ENCODE peak calls at places on chromosomes 12 and 14, in five cellular contexts. One of them, this sample, is unnamed.

GRCh38 chr12:122950276-122950675 is 16.0 kb downstream of the ABCB9 start:
- DNase-seq in HCT116: no peak
- DNase-seq in HepG2: no peak
- DNase-seq in K562: no peak
- DNase-seq in H1: no peak
- DNase-seq in this sample: peak; percentile 23

GRCh38 chr12:133217219-133217618 is 18.5 kb downstream of the ANHX start:
- DNase-seq in HCT116: no peak
- DNase-seq in HepG2: no peak
- DNase-seq in K562: no peak
- DNase-seq in H1: no peak
- DNase-seq in this sample: no peak

GRCh38 chr12:131947482-131948027 is 2.2 kb upstream of the EP400 start:
- DNase-seq in HCT116: no peak
- DNase-seq in HepG2: no peak
- DNase-seq in K562: no peak
- DNase-seq in H1: no peak
- DNase-seq in this sample: no peak

GRCh38 chr12:163406-163986 is 50.5 kb downstream of the SLC6A12 start:
- DNase-seq in HCT116: no peak
- DNase-seq in HepG2: no peak
- DNase-seq in K562: no peak
- DNase-seq in H1: no peak
- DNase-seq in this sample: no peak

GRCh38 chr12:89087149-89087834 is 265.0 kb downstream of the DUSP6 start:
- DNase-seq in HCT116: no peak
- DNase-seq in HepG2: no peak
- DNase-seq in K562: no peak
- DNase-seq in H1: no peak
- DNase-seq in this sample: no peak

GRCh38 chr14:24289649-24290283 is 9.8 kb downstream of the DHRS1 start:
- DNase-seq in HCT116: no peak
- DNase-seq in HepG2: no peak
- DNase-seq in K562: no peak
- DNase-seq in H1: no peak
- DNase-seq in this sample: no peak

GRCh38 chr12:104360988-104361707 is 57.6 kb downstream of the EID3 start:
- DNase-seq in HCT116: no peak
- DNase-seq in HepG2: no peak
- DNase-seq in K562: peak; percentile 24
- DNase-seq in H1: no peak
- DNase-seq in this sample: no peak

GRCh38 chr12:75781532-75782046 is 250.0 kb downstream of the PHLDA1 start:
- DNase-seq in HCT116: peak; percentile 49
- DNase-seq in HepG2: no peak
- DNase-seq in K562: peak; percentile 35
- DNase-seq in H1: no peak
- DNase-seq in this sample: no peak

GRCh38 chr12:103279444-103279843 is 216.3 kb downstream of the C12orf42 start:
- DNase-seq in HCT116: no peak
- DNase-seq in HepG2: no peak
- DNase-seq in K562: no peak
- DNase-seq in H1: no peak
- DNase-seq in this sample: no peak

GRCh38 chr14:29529418-29529817 is 398.2 kb downstream of the PRKD1 start:
- DNase-seq in HCT116: no peak
- DNase-seq in HepG2: peak; percentile 17
- DNase-seq in K562: peak; percentile 9
- DNase-seq in H1: no peak
- DNase-seq in this sample: peak; percentile 2

GRCh38 chr12:6767592-6768384 is 1.6 kb downstream of the PTMS start:
- DNase-seq in HCT116: no peak
- DNase-seq in HepG2: peak; percentile 68
- DNase-seq in K562: peak; percentile 39
- DNase-seq in H1: no peak
- DNase-seq in this sample: peak; percentile 46

GRCh38 chr12:46445551-46446235 is 73.1 kb upstream of the SLC38A2 start:
- DNase-seq in HCT116: no peak
- DNase-seq in HepG2: no peak
- DNase-seq in K562: no peak
- DNase-seq in H1: no peak
- DNase-seq in this sample: no peak

GRCh38 chr14:61589691-61590521 is 105.4 kb upstream of the HIF1A start:
- DNase-seq in HCT116: no peak
- DNase-seq in HepG2: no peak
- DNase-seq in K562: no peak
- DNase-seq in H1: no peak
- DNase-seq in this sample: no peak

GRCh38 chr12:102429755-102430154 is 50.6 kb downstream of the IGF1 start:
- DNase-seq in HCT116: no peak
- DNase-seq in HepG2: no peak
- DNase-seq in K562: no peak
- DNase-seq in H1: no peak
- DNase-seq in this sample: no peak

GRCh38 chr12:125295550-125295949 is 230.3 kb downstream of the AACS start:
- DNase-seq in HCT116: no peak
- DNase-seq in HepG2: no peak
- DNase-seq in K562: no peak
- DNase-seq in H1: no peak
- DNase-seq in this sample: no peak

GRCh38 chr14:48690349-48690748 is 895.8 kb downstream of the RPS29 start:
- DNase-seq in HCT116: peak; percentile 8
- DNase-seq in HepG2: no peak
- DNase-seq in K562: no peak
- DNase-seq in H1: no peak
- DNase-seq in this sample: no peak

GRCh38 chr12:26680724-26681455 is 152.1 kb downstream of the ITPR2 start:
- DNase-seq in HCT116: no peak
- DNase-seq in HepG2: peak; percentile 83
- DNase-seq in K562: no peak
- DNase-seq in H1: no peak
- DNase-seq in this sample: no peak

GRCh38 chr14:77909911-77910310 is 110.0 kb downstream of the ADCK1 start:
- DNase-seq in HCT116: no peak
- DNase-seq in HepG2: no peak
- DNase-seq in K562: no peak
- DNase-seq in H1: no peak
- DNase-seq in this sample: no peak

GRCh38 chr14:69559581-69560011 is 15.1 kb downstream of the CCDC177 start:
- DNase-seq in HCT116: no peak
- DNase-seq in HepG2: no peak
- DNase-seq in K562: no peak
- DNase-seq in H1: no peak
- DNase-seq in this sample: peak; percentile 73

GRCh38 chr12:104695453-104696148 is 238.9 kb downstream of the CHST11 start:
- DNase-seq in HCT116: no peak
- DNase-seq in HepG2: no peak
- DNase-seq in K562: no peak
- DNase-seq in H1: no peak
- DNase-seq in this sample: no peak

GRCh38 chr14:95189400-95190162 is 32.3 kb upstream of the DICER1 start:
- DNase-seq in HCT116: no peak
- DNase-seq in HepG2: no peak
- DNase-seq in K562: no peak
- DNase-seq in H1: no peak
- DNase-seq in this sample: peak; percentile 41

DNA sequence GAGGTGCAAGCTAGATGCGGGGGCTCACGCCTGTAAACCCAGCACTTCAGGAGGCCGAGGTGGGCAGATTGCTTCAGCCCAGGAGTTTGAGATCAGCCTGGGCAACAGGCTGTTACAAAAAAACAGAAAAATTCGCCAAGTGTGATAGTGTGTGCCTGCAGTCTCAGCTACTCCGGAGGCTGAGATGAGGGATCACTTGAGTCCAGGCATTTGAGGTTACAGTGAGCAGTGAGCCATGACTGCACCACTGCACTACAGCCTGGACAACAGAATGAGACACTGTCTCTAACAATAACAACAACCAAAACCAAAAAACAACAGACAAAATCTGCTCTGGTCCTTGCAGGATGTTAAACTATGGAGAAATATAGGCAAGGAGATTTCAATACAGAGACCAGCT is 13.9 kb downstream of the BTBD7 start:
- DNase-seq in HCT116: no peak
- DNase-seq in HepG2: no peak
- DNase-seq in K562: no peak
- DNase-seq in H1: no peak
- DNase-seq in this sample: no peak
- TF ChIP-seq JUND in HCT116: no peak
- TF ChIP-seq JUND in HepG2: no peak
- TF ChIP-seq JUND in K562: no peak
- TF ChIP-seq JUND in H1: no peak
- TF ChIP-seq JUND in this sample: no peak

DNA sequence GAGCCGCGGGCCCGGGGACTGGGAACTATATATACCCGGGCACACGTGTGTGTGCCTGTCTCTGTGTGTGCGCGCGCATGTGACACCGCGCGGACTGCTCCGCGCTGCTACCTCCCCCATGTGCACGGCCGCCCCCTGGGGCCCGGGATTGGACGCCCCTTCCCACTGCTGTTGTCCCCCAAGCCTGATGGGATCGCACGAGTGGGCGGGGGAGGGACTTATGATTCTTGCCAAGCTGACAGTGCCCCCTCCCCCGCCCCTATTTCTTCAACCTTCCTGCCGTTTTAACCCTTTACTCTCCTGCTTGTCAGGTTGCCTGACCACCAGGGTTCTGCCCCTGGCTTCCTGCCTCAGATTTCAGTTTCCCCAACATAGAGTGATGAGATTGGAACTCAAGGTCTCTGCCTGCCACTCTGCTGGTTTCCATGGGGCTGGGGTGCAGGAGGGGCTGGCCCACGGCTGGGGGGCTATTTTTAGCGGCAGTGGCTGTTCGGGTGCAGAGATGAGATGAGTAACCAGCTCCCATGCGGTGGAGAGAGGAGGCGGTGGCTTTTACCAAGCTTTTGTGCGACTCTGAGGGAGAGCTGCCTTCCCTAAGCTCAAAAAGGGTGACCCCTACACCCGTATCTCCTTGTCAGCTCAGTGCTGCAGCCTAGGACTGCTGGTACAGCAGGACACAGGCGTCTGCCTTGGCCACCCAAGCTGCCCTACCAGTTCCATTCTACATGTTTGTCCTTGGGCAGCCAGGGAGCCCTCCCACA is at the start of gene DDN:
- DNase-seq in HCT116: peak; percentile 45
- DNase-seq in HepG2: no peak
- DNase-seq in K562: peak; percentile 78
- DNase-seq in H1: peak; percentile 72
- DNase-seq in this sample: peak; percentile 86
- H3K4me2 ChIP-seq in HCT116: peak within 1 kb of the TSS; percentile 98
- H3K4me2 ChIP-seq in HepG2: peak within 1 kb of the TSS; percentile 95
- H3K4me2 ChIP-seq in K562: peak within 1 kb of the TSS; percentile 74
- H3K4me2 ChIP-seq in H1: peak within 1 kb of the TSS; percentile 57
- H3K4me2 ChIP-seq in this sample: peak within 1 kb of the TSS; percentile 77

GRCh38 chr12:47814539-47815170 is 5.0 kb downstream of the HDAC7 start:
- DNase-seq in HCT116: no peak
- DNase-seq in HepG2: no peak
- DNase-seq in K562: no peak
- DNase-seq in H1: no peak
- DNase-seq in this sample: no peak
- TF ChIP-seq MAX in HCT116: no peak
- TF ChIP-seq MAX in HepG2: no peak
- TF ChIP-seq MAX in K562: no peak
- TF ChIP-seq MAX in H1: no peak
- TF ChIP-seq MAX in this sample: no peak

GRCh38 chr12:27840229-27840999 is 60.4 kb upstream of the MANSC4 start:
- DNase-seq in HCT116: no peak
- DNase-seq in HepG2: no peak
- DNase-seq in K562: no peak
- DNase-seq in H1: no peak
- DNase-seq in this sample: no peak

GRCh38 chr12:27845187-27845586 is 65.2 kb upstream of the MANSC4 start:
- DNase-seq in HCT116: no peak
- DNase-seq in HepG2: no peak
- DNase-seq in K562: no peak
- DNase-seq in H1: no peak
- DNase-seq in this sample: no peak

GRCh38 chr12:27843714-27844245 is 63.7 kb upstream of the MANSC4 start:
- DNase-seq in HCT116: no peak
- DNase-seq in HepG2: peak; percentile 21
- DNase-seq in K562: peak; percentile 23
- DNase-seq in H1: no peak
- DNase-seq in this sample: no peak

GRCh38 chr12:27841392-27841882 is 61.4 kb upstream of the MANSC4 start:
- DNase-seq in HCT116: peak; percentile 44
- DNase-seq in HepG2: no peak
- DNase-seq in K562: no peak
- DNase-seq in H1: no peak
- DNase-seq in this sample: no peak

GRCh38 chr12:27844427-27845090 is 64.5 kb upstream of the MANSC4 start:
- DNase-seq in HCT116: no peak
- DNase-seq in HepG2: peak; percentile 15
- DNase-seq in K562: no peak
- DNase-seq in H1: no peak
- DNase-seq in this sample: no peak
- TF ChIP-seq JUND in HCT116: no peak
- TF ChIP-seq JUND in HepG2: no peak
- TF ChIP-seq JUND in K562: no peak
- TF ChIP-seq JUND in H1: no peak
- TF ChIP-seq JUND in this sample: no peak

GRCh38 chr12:111173391-111174282 is 195.3 kb downstream of the PHETA1 start:
- DNase-seq in HCT116: no peak
- DNase-seq in HepG2: no peak
- DNase-seq in K562: no peak
- DNase-seq in H1: no peak
- DNase-seq in this sample: no peak

GRCh38 chr12:111170559-111170958 is 198.3 kb downstream of the PHETA1 start:
- DNase-seq in HCT116: no peak
- DNase-seq in HepG2: no peak
- DNase-seq in K562: no peak
- DNase-seq in H1: no peak
- DNase-seq in this sample: no peak

GRCh38 chr12:111174283-111175108 is 194.4 kb downstream of the PHETA1 start:
- DNase-seq in HCT116: peak; percentile 4
- DNase-seq in HepG2: no peak
- DNase-seq in K562: peak; percentile 30
- DNase-seq in H1: no peak
- DNase-seq in this sample: no peak

GRCh38 chr12:111171334-111171733 is 197.6 kb downstream of the PHETA1 start:
- DNase-seq in HCT116: no peak
- DNase-seq in HepG2: no peak
- DNase-seq in K562: no peak
- DNase-seq in H1: no peak
- DNase-seq in this sample: no peak

DNA sequence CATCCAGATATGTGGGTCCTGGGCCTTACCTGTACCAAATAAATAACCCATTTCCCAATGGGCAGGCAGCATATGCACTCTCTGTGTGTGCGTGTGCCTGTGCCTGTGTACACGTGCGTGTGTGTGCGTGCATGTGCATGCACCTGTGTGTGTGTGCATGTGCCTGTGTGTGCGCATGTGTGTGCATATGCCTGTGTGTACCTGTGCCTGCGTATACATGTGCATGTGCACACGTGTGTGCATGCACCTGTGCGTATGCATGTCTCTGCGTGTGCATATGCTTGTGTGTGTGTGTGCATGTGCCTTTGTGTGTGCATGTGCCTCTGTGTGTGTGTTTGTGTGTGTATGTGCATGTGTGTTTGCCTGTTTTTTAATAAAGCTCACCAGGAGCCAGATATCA is 197.1 kb downstream of the PHETA1 start:
- DNase-seq in HCT116: no peak
- DNase-seq in HepG2: no peak
- DNase-seq in K562: no peak
- DNase-seq in H1: no peak
- DNase-seq in this sample: no peak
- H3K4me2 ChIP-seq in HCT116: no peak overlapping the region
- H3K4me2 ChIP-seq in HepG2: no peak overlapping the region
- H3K4me2 ChIP-seq in K562: no peak overlapping the region
- H3K4me2 ChIP-seq in H1: no peak overlapping the region
- H3K4me2 ChIP-seq in this sample: no peak overlapping the region

This sample was measured in SK-N-SH.